ENCODE peak calls at places on chromosomes 12 and 14, in six cellular contexts. L is brain pericyte; T is tibial nerve; C is anterior cingulate cortex; K is activated CD4-positive, alpha-beta T cell treated with anti-CD3 and anti-CD28 coated beads, Interleukin-2, amount 50 U/mL, for 48 hours; H is Caco-2. Z is an unnamed sample.

GRCh38 chr14:23302290-23303225 is at the start of gene PPP1R3E:
- DNase-seq in C (no peak), H (peak; percentile 78), T (peak; percentile 60), L (no peak), K (peak; percentile 93), Z (no peak)

GRCh38 chr12:71045781-71046180 is 112.0 kb downstream of the TSPAN8 start:
- DNase-seq in K (no peak), T (no peak), H (no peak), L (peak; percentile 54), C (no peak), Z (peak; percentile 28)

GRCh38 chr12:114064497-114064896 is 98.4 kb upstream of the RBM19 start:
- DNase-seq in L (no peak), K (no peak), H (no peak), C (no peak), T (no peak), Z (no peak)

GRCh38 chr12:98578392-98578791 is 15.1 kb upstream of the SLC25A3 start:
- DNase-seq in C (no peak), K (no peak), L (no peak), T (no peak), H (no peak), Z (no peak)

GRCh38 chr12:79512068-79512467 is 178.7 kb downstream of the PAWR start:
- DNase-seq in H (no peak), C (no peak), K (no peak), T (no peak), L (no peak), Z (no peak)

GRCh38 chr12:11729008-11729407 is 79.5 kb downstream of the ETV6 start:
- DNase-seq in T (no peak), H (no peak), L (no peak), C (no peak), K (no peak), Z (no peak)

GRCh38 chr14:23568600-23569310 is 1.2 kb upstream of the AP1G2 start:
- DNase-seq in H (peak; percentile 31), K (peak; percentile 33), L (no peak), C (no peak), T (no peak), Z (no peak)

GRCh38 chr14:94158239-94158888 is 15.8 kb upstream of the PPP4R4 start:
- DNase-seq in T (no peak), K (no peak), L (no peak), C (no peak), H (no peak), Z (no peak)

GRCh38 chr12:78651755-78652154 is 212.8 kb upstream of the SYT1 start:
- DNase-seq in T (no peak), H (peak; percentile 43), L (no peak), C (no peak), K (no peak), Z (no peak)

GRCh38 chr12:67414011-67414715 is 145.0 kb downstream of the CAND1 start:
- DNase-seq in K (no peak), H (no peak), T (no peak), C (no peak), L (no peak), Z (no peak)

GRCh38 chr12:23204933-23205778 is 580.2 kb downstream of the ETNK1 start:
- DNase-seq in T (no peak), K (no peak), C (no peak), H (no peak), L (peak; percentile 34), Z (peak; percentile 41)

GRCh38 chr14:98259881-98260280 is 1012.1 kb downstream of the BCL11B start:
- DNase-seq in K (no peak), H (no peak), L (no peak), C (no peak), T (no peak), Z (no peak)

GRCh38 chr14:58765843-58766242 is 128.1 kb downstream of the DACT1 start:
- DNase-seq in L (no peak), C (no peak), H (no peak), T (no peak), K (no peak), Z (no peak)

GRCh38 chr12:121872546-121873223 is 14.0 kb upstream of the HPD start:
- DNase-seq in K (peak; percentile 31), H (no peak), T (no peak), L (no peak), C (no peak), Z (no peak)

GRCh38 chr12:130644566-130644965 is 71.5 kb downstream of the RIMBP2 start:
- DNase-seq in L (no peak), K (no peak), T (no peak), C (no peak), H (no peak), Z (no peak)

GRCh38 chr14:57879516-57879915 is 13.6 kb upstream of the SLC35F4 start:
- DNase-seq in C (no peak), T (no peak), L (no peak), K (no peak), H (no peak), Z (no peak)

GRCh38 chr14:55850803-55851202 is 267.4 kb upstream of the PELI2 start:
- DNase-seq in T (no peak), C (no peak), K (no peak), H (no peak), L (no peak), Z (no peak)

GRCh38 chr12:58346032-58346632 is 404.8 kb downstream of the ATP23 start:
- DNase-seq in T (no peak), K (no peak), L (no peak), C (no peak), H (no peak), Z (no peak)

GRCh38 chr14:95398630-95399547 is 79.2 kb upstream of the CLMN start:
- DNase-seq in L (no peak), T (no peak), C (no peak), H (no peak), K (no peak), Z (no peak)

GRCh38 chr14:94227029-94227428 is 52.9 kb downstream of the PPP4R4 start:
- DNase-seq in C (no peak), T (no peak), K (no peak), L (no peak), H (no peak), Z (no peak)

GRCh38 chr14:102777711-102778615 is 714 bp downstream of the TRAF3 start:
- DNase-seq in T (no peak), H (no peak), C (no peak), K (peak; percentile 43), L (no peak), Z (no peak)

GRCh38 chr12:47021298-47021697 is 58.1 kb upstream of the PCED1B start:
- DNase-seq in L (peak; percentile 37), C (no peak), T (no peak), K (no peak), H (no peak), Z (peak; percentile 60)

GRCh38 chr12:4859478-4860210 is 50.1 kb upstream of the KCNA1 start:
- DNase-seq in H (no peak), C (no peak), L (no peak), K (no peak), T (no peak), Z (no peak)

GRCh38 chr14:66650491-66650911 is 142.6 kb downstream of the GPHN start:
- DNase-seq in T (no peak), H (no peak), K (no peak), L (no peak), C (no peak), Z (no peak)

GRCh38 chr14:104036250-104036649 is 49.2 kb upstream of the ASPG start:
- DNase-seq in C (no peak), T (no peak), L (no peak), H (no peak), K (no peak), Z (no peak)

GRCh38 chr12:100169345-100169744 is 26.7 kb upstream of the BLTP3B start:
- DNase-seq in L (no peak), H (no peak), T (no peak), K (no peak), C (no peak), Z (no peak)

GRCh38 chr14:31024577-31025334 is 693 bp upstream of the AP4S1 start:
- DNase-seq in H (no peak), T (no peak), L (no peak), K (no peak), C (no peak), Z (no peak)

GRCh38 chr14:55715889-55716288 is 135.9 kb downstream of the KTN1 start:
- DNase-seq in T (peak; percentile 42), H (no peak), L (no peak), C (no peak), K (no peak), Z (peak; percentile 24)

GRCh38 chr14:41629876-41630275 is 23.2 kb downstream of the LRFN5 start:
- DNase-seq in H (no peak), K (no peak), T (no peak), C (no peak), L (no peak), Z (no peak)

GRCh38 chr12:122517877-122518276 is 8.9 kb downstream of the RSRC2 start:
- DNase-seq in K (no peak), H (no peak), T (no peak), C (no peak), L (peak; percentile 69), Z (peak; percentile 65)

GRCh38 chr12:108193922-108194321 is 64.8 kb downstream of the WSCD2 start:
- DNase-seq in H (no peak), K (peak; percentile 26), L (no peak), T (no peak), C (no peak), Z (no peak)

GRCh38 chr12:89899651-89900050 is 191.0 kb upstream of the ATP2B1 start:
- DNase-seq in L (no peak), C (no peak), H (no peak), T (no peak), K (no peak), Z (no peak)